ENCODE peak calls at places on chromosomes 12 and 14, in nine cellular contexts. H is gastrocnemius medialis; I is transverse colon; S is PC-9; U is neural progenitor cell; K is spleen; Z is ovary; O is psoas muscle; D is CD8-positive, alpha-beta T cell. A is an unnamed sample. For H3K4me1 and H3K9me3, the result is how much of the 10 kb centered on the place peaks cover.

GRCh38 chr12:56468216-56469006 is at the start of gene SPRYD4:
- DNase-seq in K (peak), Z (peak), D (peak), I (peak), S (peak), H (peak), U (peak), O (peak), A (peak)

GRCh38 chr12:20950248-20950647 is 139.7 kb downstream of the SLCO1B3 start:
- DNase-seq in O (no peak), H (no peak), Z (no peak), S (no peak), D (no peak), I (no peak), U (peak), K (no peak), A (no peak)

GRCh38 chr14:75229923-75230792 is 48.5 kb upstream of the FOS start:
- DNase-seq in U (peak), Z (no peak), H (peak), I (peak), K (peak), D (peak), S (peak), O (peak), A (no peak)

GRCh38 chr14:65472189-65472588 is 59.7 kb downstream of the FUT8 start:
- DNase-seq in Z (no peak), K (no peak), D (no peak), H (no peak), I (no peak), U (peak), O (no peak), S (no peak), A (no peak)

GRCh38 chr14:102622262-102622885 is 29.9 kb downstream of the RCOR1 start:
- DNase-seq in Z (no peak), U (peak), O (no peak), H (no peak), D (no peak), S (no peak), K (no peak), I (peak), A (no peak)

GRCh38 chr12:81412940-81413339 is 335.1 kb downstream of the ACSS3 start:
- DNase-seq in S (no peak), I (no peak), Z (no peak), U (no peak), O (no peak), K (no peak), D (no peak), H (no peak), A (no peak)

GRCh38 chr12:32501835-32502333 is 102.5 kb downstream of the FGD4 start:
- DNase-seq in U (peak), Z (peak), H (peak), D (no peak), I (no peak), K (no peak), O (peak), S (no peak), A (no peak)

GRCh38 chr14:51539571-51540037 is 112.1 kb upstream of the FRMD6 start:
- DNase-seq in U (no peak), D (no peak), K (no peak), O (no peak), Z (no peak), I (no peak), S (peak), H (no peak), A (no peak)

GRCh38 chr14:102819790-102820330 is 42.6 kb downstream of the TRAF3 start:
- DNase-seq in Z (no peak), O (no peak), D (no peak), I (no peak), K (no peak), U (no peak), H (no peak), S (no peak), A (no peak)

GRCh38 chr12:22172501-22172900 is 126.5 kb downstream of the CMAS start:
- DNase-seq in S (no peak), K (no peak), O (no peak), Z (no peak), U (no peak), D (no peak), I (no peak), H (no peak), A (no peak)

GRCh38 chr12:31482816-31483215 is 108.1 kb downstream of the DENND5B start:
- DNase-seq in H (no peak), Z (no peak), I (no peak), S (no peak), U (no peak), K (no peak), O (no peak), D (no peak), A (no peak)

GRCh38 chr12:121781751-121782615 is 11.5 kb downstream of the RHOF start:
- DNase-seq in O (no peak), Z (no peak), K (no peak), I (no peak), S (no peak), H (no peak), D (no peak), U (peak), A (no peak)

GRCh38 chr14:48936352-48936751 is 649.8 kb downstream of the RPS29 start:
- DNase-seq in K (no peak), S (no peak), H (no peak), U (peak), D (no peak), Z (no peak), O (no peak), I (no peak), A (no peak)

GRCh38 chr12:124779161-124780141 is 84.2 kb downstream of the SCARB1 start:
- DNase-seq in Z (no peak), K (no peak), D (no peak), I (no peak), U (no peak), H (no peak), O (no peak), S (no peak), A (no peak)

GRCh38 chr14:101248840-101249675 is 312.2 kb upstream of the DIO3 start:
- DNase-seq in S (no peak), Z (no peak), K (peak), D (peak), H (no peak), U (no peak), I (no peak), O (peak), A (peak)

GRCh38 chr12:28996688-28997087 is 152.4 kb upstream of the FAR2 start:
- DNase-seq in I (no peak), O (no peak), S (no peak), D (no peak), Z (no peak), U (no peak), K (no peak), H (peak), A (no peak)

GRCh38 chr14:104559769-104560585 is 19.6 kb upstream of the C14orf180 start:
- DNase-seq in S (no peak), D (no peak), H (no peak), Z (no peak), K (peak), O (peak), U (no peak), I (no peak), A (no peak)

GRCh38 chr12:41061189-41061588 is 126.9 kb upstream of the PDZRN4 start:
- DNase-seq in H (no peak), K (no peak), Z (no peak), U (no peak), S (no peak), I (no peak), D (no peak), O (no peak), A (no peak)

DNA sequence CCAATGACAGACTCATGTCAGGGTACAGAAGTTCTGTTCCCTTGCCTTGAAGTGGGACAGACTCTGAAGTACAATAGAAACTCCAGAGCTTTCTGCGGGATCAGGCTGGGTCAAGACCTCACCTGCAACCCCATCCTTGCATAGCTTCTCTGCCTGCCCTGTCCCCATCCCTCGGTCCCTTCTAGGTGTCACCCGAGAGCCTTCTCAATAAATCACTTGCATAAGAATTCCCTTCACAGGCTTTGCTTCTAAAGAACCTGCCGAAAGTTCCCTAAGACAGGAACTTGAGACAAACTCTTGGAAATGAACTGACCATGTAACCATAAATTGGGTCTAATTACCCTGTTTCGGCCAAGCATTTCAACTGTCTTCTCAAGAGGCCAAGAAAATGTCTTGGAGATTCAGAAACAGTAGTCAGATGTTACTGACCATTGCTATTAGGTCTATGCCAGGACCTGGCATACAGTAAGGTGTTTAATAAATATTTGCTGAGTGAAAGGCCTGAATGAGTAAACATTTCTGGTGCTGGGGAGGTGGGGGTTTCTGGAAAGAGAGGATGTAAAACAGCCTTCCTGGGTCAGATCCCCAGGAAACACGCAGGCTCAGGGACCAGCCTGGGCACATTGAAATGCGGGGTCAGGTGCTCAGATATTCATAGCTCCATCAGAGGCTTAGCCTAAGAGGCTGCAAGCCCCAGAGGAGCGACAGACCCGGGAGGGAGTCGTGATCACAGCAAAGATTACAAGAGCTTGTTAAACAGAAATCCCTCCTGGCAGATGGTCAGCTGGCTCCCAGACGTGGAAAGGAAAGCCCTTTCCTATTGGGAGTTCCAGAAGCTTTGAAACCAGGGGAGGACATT is 226.2 kb upstream of the LHX5 start:
- DNase-seq in I (no peak), O (no peak), H (no peak), D (no peak), U (peak), S (no peak), Z (no peak), K (no peak), A (no peak)
- TF ChIP-seq CTCF in I (no peak), O (no peak), H (no peak), D (no peak), U (no peak), S (no peak), Z (no peak), K (no peak), A (no peak)

GRCh38 chr14:68270342-68270741 is 450.8 kb downstream of the RAD51B start:
- DNase-seq in D (no peak), Z (no peak), H (no peak), K (no peak), I (no peak), O (no peak), U (no peak), S (no peak), A (no peak)
- H3K4me1 ChIP-seq in D (under half), Z (under half), H (under half), K (half or more), I (half or more), O (under half), U (under half), S (under half), A (under half)

DNA sequence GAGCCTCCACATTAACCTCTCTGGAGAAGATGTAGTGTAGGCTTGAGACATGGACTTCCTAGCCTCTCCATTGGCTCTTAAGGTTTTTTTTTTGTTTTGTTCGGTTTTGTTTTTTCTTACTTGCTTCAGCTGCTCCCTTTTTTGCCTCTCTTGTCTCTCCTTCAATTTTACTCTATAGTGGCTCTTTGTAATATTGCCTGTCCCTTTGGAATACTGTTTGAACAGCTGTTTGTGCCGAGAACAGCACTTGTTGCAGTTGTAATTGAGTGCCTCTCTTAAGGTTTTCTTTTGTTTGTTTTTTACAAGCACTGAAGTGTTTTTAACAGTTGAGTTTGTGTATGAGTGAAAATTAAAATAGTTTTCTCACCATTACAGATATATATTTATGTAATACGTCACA is 567.7 kb downstream of the LRFN5 start:
- DNase-seq in K (no peak), H (no peak), Z (no peak), S (no peak), O (no peak), I (no peak), D (no peak), U (no peak), A (no peak)
- H3K9me3 ChIP-seq in K (under half), H (under half), Z (under half), S (under half), O (under half), I (under half), D (under half), U (under half), A (under half)

GRCh38 chr12:94980577-94980976 is 22.9 kb downstream of the NDUFA12 start:
- DNase-seq in Z (no peak), U (no peak), O (no peak), K (no peak), S (no peak), I (no peak), H (no peak), D (no peak), A (no peak)
- TF ChIP-seq CTCF in Z (no peak), U (peak), O (peak), K (no peak), S (no peak), I (peak), H (no peak), D (peak), A (peak)

GRCh38 chr14:73238262-73238852 is 1.1 kb downstream of the PAPLN start:
- DNase-seq in Z (no peak), H (no peak), U (peak), S (peak), I (no peak), D (no peak), K (no peak), O (no peak), A (no peak)
- H3K4me1 ChIP-seq in Z (under half), H (under half), U (half or more), S (under half), I (half or more), D (under half), K (half or more), O (under half), A (under half)

DNA sequence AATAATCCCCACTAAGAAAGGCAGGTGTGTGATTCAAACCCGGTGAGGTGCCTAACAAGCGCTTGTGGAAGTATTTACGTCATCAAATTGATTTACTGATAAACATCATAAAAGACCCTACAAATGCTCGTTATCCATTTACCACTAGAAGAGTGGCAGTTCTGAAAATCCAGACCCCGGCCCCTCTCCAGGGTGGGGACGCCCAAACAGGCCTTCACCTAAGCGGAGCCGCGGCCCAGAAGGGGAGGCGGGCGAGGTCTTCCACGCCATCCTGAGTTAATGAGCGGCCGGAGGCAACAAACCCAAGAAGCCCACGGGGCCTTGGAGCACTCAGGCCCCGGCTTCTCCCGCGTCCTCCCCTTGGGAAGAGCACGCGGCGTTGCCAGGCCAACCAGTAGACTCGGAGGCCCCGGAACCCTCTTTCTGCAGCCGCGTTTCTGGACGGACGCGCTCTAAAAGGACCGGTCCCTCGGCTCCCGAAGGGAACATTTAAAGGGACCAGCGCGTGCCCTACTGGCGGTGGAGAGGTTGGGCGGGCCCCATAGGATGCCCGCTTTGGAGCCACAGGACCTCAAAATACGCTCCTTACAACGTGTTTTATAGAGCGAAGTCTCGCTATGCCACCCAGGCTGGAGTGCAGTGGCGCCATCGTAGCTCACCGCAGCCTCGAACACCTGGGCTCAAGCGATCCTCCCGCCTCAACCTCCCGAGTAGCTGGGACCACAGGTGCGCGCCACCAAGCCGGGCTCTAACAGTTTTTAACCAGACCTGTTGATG is 3.5 kb downstream of the PTPN21 start:
- DNase-seq in D (peak), K (peak), Z (peak), S (peak), H (peak), I (peak), O (peak), U (peak), A (peak)
- H3K9me3 ChIP-seq in D (under half), K (under half), Z (under half), S (under half), H (under half), I (under half), O (under half), U (under half), A (under half)

GRCh38 chr12:48970702-48971334 is 717 bp downstream of the WNT10B start:
- DNase-seq in D (no peak), Z (no peak), I (no peak), K (no peak), S (no peak), O (no peak), H (no peak), U (no peak), A (no peak)

GRCh38 chr12:48968004-48968403 is 3.5 kb downstream of the WNT10B start:
- DNase-seq in H (no peak), U (no peak), D (no peak), I (no peak), Z (no peak), K (no peak), O (no peak), S (no peak), A (no peak)

GRCh38 chr12:48968467-48968866 is 3.1 kb downstream of the WNT10B start:
- DNase-seq in K (no peak), O (no peak), I (no peak), U (no peak), Z (no peak), S (no peak), H (no peak), D (no peak), A (no peak)

GRCh38 chr12:48969847-48970701 is 1.5 kb downstream of the WNT10B start:
- DNase-seq in U (peak), Z (no peak), D (peak), K (no peak), H (no peak), O (no peak), I (no peak), S (no peak), A (no peak)

DNA sequence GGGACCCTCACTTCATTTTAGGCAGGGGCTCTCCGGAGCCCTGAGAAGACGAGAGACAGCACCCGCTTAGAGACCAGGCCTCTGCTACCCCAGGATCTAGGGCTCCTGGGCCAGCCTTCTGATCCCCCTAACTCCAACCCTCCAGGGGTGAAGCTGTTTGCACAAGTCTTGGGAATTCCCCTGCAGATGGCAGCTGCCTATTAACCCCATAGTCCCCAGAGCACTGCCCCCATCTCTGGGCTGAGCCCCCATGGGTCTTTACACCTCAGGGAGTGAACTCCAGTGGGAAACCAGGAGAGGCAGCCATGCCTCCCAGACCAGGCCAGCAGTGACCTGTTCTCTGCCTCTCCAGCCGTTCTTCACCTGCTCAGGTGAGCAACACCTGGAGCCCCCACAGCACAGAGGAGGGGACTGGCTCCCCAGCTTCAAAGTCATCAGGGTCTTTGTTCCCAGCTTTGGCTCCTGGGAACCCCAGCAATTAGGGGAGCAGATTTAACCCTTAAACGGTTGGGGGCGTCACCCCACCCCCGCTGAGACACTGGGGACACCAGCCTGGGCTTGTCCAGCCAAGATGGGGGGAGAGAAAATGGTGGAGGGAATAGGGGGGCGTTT is 2.3 kb downstream of the WNT10B start:
- DNase-seq in O (no peak), H (no peak), I (no peak), K (no peak), U (no peak), Z (no peak), S (no peak), D (no peak), A (no peak)
- TF ChIP-seq CTCF in O (no peak), H (no peak), I (no peak), K (no peak), U (no peak), Z (no peak), S (no peak), D (no peak), A (no peak)

DNA sequence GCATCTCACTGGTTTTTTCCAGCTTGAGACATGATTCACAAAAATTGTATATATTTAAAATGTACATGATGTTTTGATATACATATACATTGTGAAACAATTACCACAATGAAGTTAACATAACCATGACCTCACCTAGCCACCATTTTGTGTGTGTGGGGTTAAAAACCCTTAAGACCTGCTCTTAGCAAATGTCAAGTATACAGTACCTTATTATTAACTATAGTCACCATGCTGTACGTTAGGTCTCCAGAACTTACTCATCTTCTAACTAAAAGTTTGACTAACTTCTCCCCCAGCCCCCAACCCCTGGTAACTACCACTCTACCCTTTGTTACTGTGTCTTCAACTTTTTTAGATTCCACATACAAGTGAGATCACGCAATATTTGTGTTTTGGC is 52.6 kb downstream of the EIF2S3B start:
- DNase-seq in Z (no peak), I (no peak), O (no peak), H (no peak), S (no peak), K (no peak), D (no peak), U (no peak), A (no peak)
- H3K4me1 ChIP-seq in Z (under half), I (under half), O (under half), H (under half), S (under half), K (under half), D (half or more), U (under half), A (under half)

GRCh38 chr12:34342048-34342447 is 319.8 kb downstream of the ALG10 start:
- DNase-seq in K (no peak), D (no peak), I (no peak), O (no peak), H (no peak), S (no peak), U (no peak), Z (no peak), A (no peak)
- H3K9me3 ChIP-seq in K (under half), D (under half), I (under half), O (under half), H (under half), S (under half), U (under half), Z (under half), A (under half)